ENCODE peak calls at places on chromosomes 12 and 14, in eight cellular contexts. U is HuH-7.5; P is HFFc6; D is NCI-H1092; E is NCI-H2029 treated with DMSO at 0.1 percent for 48 hours; X is NCI-H2107; A is naive thymus-derived CD4-positive, alpha-beta T cell; C is cardiac fibroblast. V is an unnamed sample.

GRCh38 chr12:68094195-68094594 is 65.3 kb downstream of the IFNG start:
- DNase-seq in U (no peak), P (no peak), D (no peak), E (no peak), X (no peak), A (no peak), C (no peak), V (no peak)

GRCh38 chr12:89414851-89415250 is 62.5 kb upstream of the DUSP6 start:
- DNase-seq in U (no peak), P (peak; percentile 50), D (no peak), E (no peak), X (no peak), A (no peak), C (peak; percentile 66), V (peak; percentile 60)

GRCh38 chr14:85444685-85445084 is 85.3 kb upstream of the FLRT2 start:
- DNase-seq in U (no peak), P (no peak), D (peak; percentile 57), E (no peak), X (peak; percentile 95), A (no peak), C (peak; percentile 27), V (no peak)

GRCh38 chr12:48972213-48973021 is 882 bp upstream of the WNT10B start:
- DNase-seq in U (no peak), P (peak; percentile 83), D (no peak), E (no peak), X (no peak), A (no peak), C (no peak), V (peak; percentile 31)

GRCh38 chr14:24367506-24368214 is at the start of gene NFATC4:
- DNase-seq in U (no peak), P (peak; percentile 87), D (peak; percentile 90), E (peak; percentile 61), X (peak; percentile 72), A (no peak), C (peak; percentile 98), V (no peak)

GRCh38 chr14:93012516-93013367 is 89.8 kb downstream of the CHGA start:
- DNase-seq in U (no peak), P (peak; percentile 51), D (no peak), E (no peak), X (no peak), A (no peak), C (peak; percentile 72), V (no peak)

GRCh38 chr12:27048822-27049752 is 26.7 kb downstream of the MED21 start:
- DNase-seq in U (no peak), P (peak; percentile 72), D (no peak), E (no peak), X (no peak), A (no peak), C (peak; percentile 85), V (peak; percentile 61)

GRCh38 chr14:60970146-60970545 is 10.7 kb downstream of the TRMT5 start:
- DNase-seq in U (no peak), P (no peak), D (no peak), E (no peak), X (no peak), A (no peak), C (no peak), V (peak; percentile 9)

GRCh38 chr12:113439606-113440030 is 17.4 kb downstream of the SDSL start:
- DNase-seq in U (peak; percentile 57), P (peak; percentile 30), D (no peak), E (no peak), X (peak; percentile 21), A (no peak), C (peak; percentile 43), V (peak; percentile 33)

V was measured in trophoblast cell.